ENCODE peak calls at places on chromosomes 16 and 17, in four cellular contexts. F is lung, P is Panc1, W is heart left ventricle. T is an unnamed sample. For H3K36me3, the result is how much of the 10 kb centered on the place peaks cover.

GRCh38 chr17:78133179-78133951 is 2.8 kb downstream of the TMC8 start:
- DNase-seq in W (no peak), F (no peak), P (no peak), T (peak)

GRCh38 chr17:57906910-57907309 is 48.3 kb downstream of the CUEDC1 start:
- DNase-seq in F (no peak), W (no peak), P (no peak), T (no peak)

GRCh38 chr16:70416748-70417616 is 21.9 kb downstream of the ST3GAL2 start:
- DNase-seq in F (no peak), P (no peak), W (no peak), T (no peak)

GRCh38 chr17:71978435-71978834 is 142.4 kb upstream of the SOX9 start:
- DNase-seq in P (no peak), F (no peak), W (no peak), T (no peak)

GRCh38 chr17:13030459-13031305 is 12.9 kb upstream of the ELAC2 start:
- DNase-seq in F (peak), P (no peak), W (no peak), T (no peak)

GRCh38 chr16:67967183-67967955 is 1.1 kb downstream of the SLC12A4 start:
- DNase-seq in W (no peak), F (no peak), P (no peak), T (no peak)

GRCh38 chr17:64004903-64005733 is 7.0 kb downstream of the PRR29 start:
- DNase-seq in P (no peak), F (no peak), W (no peak), T (no peak)

GRCh38 chr16:57297856-57298255 is 13.4 kb upstream of the PLLP start:
- DNase-seq in W (no peak), F (no peak), P (no peak), T (no peak)

GRCh38 chr16:87144232-87144631 is 173.0 kb downstream of the C16orf95 start:
- DNase-seq in P (no peak), W (no peak), F (no peak), T (no peak)
- H3K4me3 ChIP-seq in P (no peak), W (no peak), F (no peak), T (no peak)

GRCh38 chr17:49621420-49621819 is 45.7 kb downstream of the NXPH3 start:
- DNase-seq in P (no peak), W (no peak), F (no peak), T (no peak)

GRCh38 chr17:49618112-49618611 is 42.5 kb downstream of the NXPH3 start:
- DNase-seq in P (no peak), F (no peak), W (no peak), T (no peak)

GRCh38 chr17:49616086-49616485 is 40.4 kb downstream of the NXPH3 start:
- DNase-seq in W (no peak), F (no peak), P (no peak), T (no peak)

GRCh38 chr17:49612721-49613120 is 37.0 kb downstream of the NXPH3 start:
- DNase-seq in W (no peak), F (no peak), P (no peak), T (no peak)

DNA sequence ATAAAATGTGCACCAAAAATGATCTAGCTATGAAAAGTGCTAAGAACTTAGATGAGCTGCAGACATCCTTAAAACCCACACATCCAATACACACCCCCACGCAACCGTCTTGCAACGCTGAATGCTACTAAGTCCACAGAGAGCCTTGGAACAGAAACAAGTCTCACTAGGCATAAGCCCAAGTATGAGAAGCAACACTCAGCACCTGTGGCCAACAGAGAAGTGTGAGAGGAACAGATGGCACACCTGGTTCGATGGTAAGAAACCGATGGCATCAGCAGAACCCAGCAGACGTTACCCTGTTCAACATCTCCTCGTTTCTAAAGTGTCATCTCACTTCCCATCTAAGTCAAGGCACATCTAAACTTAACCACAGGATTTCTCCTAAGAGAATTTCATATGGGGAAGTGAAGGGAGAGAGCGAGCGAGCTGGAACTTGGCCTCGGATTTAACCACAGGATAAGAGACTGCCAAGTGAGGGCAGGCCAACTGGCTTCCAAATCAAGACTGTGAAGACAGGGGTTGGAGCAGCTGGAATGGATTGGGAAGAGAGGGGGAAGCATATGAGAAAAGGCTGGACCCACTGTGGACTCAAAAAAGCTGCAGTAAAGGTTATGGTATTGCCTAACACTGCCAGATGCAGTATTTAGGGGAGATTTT is 41.0 kb downstream of the NXPH3 start:
- DNase-seq in F (peak), P (no peak), W (peak), T (peak)
- H3K36me3 ChIP-seq in F (under half), P (under half), W (half or more), T (under half)

DNA sequence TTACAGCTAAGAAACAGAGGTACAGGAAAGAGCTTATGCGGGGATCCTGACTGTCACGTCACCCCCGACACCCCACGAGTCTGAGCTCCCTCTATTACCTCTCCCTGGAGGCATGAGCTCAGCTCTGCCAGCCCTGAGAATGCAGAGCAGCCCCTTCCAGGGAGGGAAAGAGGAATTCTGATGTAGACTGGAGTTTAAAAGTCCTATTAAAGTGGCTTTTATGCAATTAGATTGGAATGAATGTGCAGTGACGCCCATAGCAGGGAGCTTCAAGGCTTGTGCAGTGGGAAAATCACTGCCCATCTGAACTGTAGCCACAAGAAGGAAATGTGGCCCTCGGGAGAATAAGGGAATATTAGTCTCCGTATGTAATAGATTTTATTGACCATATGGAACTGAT is 67.0 kb downstream of the ZNF423 start:
- DNase-seq in F (no peak), P (no peak), W (no peak), T (no peak)
- H3K27ac ChIP-seq in F (no peak), P (no peak), W (no peak), T (peak)

DNA sequence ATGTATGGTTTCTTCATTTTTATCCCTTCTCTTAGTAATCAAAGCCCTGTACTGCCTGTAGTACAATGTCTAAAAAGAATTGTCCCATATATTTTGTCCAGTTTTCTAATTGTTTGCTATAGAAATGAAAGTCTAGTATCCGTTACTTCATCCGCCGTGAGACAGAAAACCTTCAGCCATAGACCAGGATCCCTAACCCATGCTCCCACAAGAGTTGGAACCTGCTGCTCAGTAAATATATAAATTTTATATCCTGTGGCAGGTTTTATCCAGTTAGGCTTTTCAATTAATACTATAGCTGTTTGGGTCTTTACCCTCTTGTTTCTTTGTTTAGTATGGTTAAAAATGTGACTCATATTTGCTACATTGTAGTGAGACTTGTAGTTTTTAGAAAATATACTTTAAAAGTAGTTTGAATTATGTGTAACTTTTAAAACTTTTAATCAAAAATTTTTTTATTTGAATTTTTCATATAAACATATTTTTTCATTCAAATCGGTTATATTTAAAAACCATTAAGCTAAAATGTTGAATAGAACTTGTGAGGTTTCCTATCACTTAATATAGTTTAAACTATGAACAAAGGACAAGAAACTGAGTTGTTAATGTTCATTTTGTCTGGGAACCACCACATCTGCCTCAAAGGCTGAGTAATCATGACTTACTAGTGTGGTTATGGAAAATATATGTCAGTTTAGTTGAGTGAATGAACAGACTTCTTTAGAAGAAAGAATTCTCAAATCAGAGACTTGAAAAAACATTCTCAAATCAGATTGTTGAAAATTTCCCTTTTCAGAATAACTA is 54.8 kb downstream of the VMP1 start:
- DNase-seq in P (no peak), W (no peak), F (no peak), T (no peak)
- H3K4me3 ChIP-seq in P (no peak), W (no peak), F (no peak), T (no peak)

DNA sequence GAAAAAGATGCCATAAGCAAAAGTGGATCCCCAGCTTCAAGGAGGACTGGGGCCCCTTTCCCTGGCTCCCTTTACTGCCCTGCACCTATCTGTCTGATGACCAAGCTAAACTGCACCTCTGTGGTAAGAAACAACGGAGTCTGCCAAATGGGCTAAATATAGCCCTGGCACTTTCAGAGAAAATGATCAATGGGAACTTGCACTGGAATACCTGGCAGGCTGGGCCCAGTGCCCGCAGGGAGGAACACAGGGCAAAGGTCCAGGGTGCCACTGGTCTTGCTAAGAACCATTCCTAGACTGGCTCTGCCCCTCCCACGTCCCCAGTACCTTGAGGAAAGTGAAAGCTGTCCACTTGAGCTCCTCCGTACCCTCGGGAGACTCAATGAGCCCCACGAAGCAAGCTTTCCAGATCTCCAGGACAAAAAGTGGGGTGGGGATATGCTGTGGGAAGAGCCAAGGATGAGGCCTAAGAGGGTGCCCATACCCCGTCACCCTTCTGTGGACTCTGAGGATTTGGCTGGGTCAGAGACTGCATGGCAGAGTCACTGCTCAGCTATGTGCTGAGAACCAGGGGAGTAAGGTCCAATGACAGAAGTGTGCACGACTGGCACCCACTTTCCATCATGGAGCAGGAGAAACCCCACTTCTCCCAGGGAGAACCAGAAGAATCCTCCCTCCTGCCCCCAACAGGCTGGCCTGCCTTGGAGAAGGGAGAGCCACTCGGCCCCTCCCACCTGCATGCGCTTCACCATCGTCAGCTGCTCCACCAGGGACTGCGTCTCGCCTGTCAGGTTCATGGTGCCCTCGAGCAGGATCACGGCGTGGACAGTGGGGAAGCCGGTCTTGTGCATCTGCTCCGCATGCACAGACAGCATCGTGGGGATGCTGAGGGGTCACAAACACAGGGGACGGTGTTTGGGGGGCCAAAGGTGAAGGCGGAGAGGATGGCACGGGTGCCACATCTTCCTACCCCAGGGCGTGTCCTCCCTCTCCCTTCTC is 17.4 kb downstream of the CSF3 start:
- DNase-seq in P (no peak), W (peak), F (no peak), T (no peak)
- H3K36me3 ChIP-seq in P (under half), W (half or more), F (half or more), T (half or more)

GRCh38 chr17:17236295-17237025 is 508 bp downstream of the FLCN start:
- DNase-seq in F (no peak), P (no peak), W (no peak), T (no peak)
- H3K27ac ChIP-seq in F (peak), P (peak), W (peak), T (peak)

GRCh38 chr17:44967026-44967906 is 837 bp downstream of the C1QL1 start:
- DNase-seq in F (no peak), P (no peak), W (no peak), T (no peak)

GRCh38 chr17:44967907-44968224 is 237 bp downstream of the C1QL1 start:
- DNase-seq in P (no peak), F (no peak), W (no peak), T (no peak)

GRCh38 chr17:44970136-44970737 is 2.1 kb upstream of the C1QL1 start:
- DNase-seq in P (no peak), F (no peak), W (peak), T (no peak)

GRCh38 chr17:44969144-44969780 is 1.2 kb upstream of the C1QL1 start:
- DNase-seq in F (no peak), W (no peak), P (no peak), T (no peak)

DNA sequence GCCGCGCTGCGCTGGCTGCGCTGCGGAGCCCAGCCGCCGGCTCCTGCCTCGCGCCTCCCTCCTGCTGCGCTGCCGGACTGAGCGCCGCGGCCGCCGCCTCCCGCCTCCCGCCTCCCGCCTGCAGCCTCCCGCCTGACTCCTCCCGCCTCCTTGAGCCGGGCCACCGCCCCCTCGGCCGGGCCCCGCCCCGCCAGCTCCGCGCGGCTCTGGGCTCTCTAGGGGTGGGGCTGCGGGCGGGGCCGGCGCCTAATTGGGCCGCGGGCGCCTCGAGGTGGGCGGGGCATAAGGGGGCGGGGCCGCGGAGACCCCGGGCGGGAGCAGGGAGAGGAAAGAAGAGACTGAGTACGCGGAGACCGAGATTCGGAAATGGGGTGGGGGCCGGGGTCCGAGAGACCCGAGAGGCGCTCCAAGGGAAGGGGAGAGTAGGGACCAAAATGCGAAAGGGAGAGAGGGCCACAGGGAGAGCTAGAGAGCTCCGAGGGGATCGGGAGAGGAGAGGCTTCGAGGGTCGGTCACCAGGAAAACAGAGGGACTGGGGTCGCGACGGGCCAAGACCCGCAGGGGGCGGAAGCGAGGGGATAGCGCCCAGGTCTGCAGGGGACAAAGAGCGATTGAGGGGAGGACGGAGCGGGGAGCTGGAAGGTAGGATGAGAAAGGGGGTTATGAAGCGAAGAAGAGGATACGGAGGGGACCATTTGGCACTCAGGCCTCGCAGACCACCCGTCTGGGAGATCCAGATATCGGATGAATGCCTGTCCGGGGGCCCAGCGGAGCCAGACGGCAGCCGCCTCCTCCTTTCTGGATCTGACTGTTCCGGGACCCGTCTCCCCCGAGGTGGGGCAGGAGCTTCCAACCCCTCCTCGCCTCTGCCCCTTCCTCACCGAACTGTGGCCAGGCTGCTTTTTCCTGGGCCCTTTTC is at the start of gene C1QL1:
- DNase-seq in W (peak), P (no peak), F (peak), T (peak)
- H3K4me3 ChIP-seq in W (peak), P (peak), F (no peak), T (peak)

T was measured in tibial artery.